ENCODE peak calls at places on chromosomes 16 and 17, in ten cellular contexts. S is activated gamma-delta T cell treated with anti-CD3 and anti-CD28 coated beads, Interleukin-2, amount 50 U/mL, for 16 hours; F is adipocyte; L is stimulated activated CD8-positive, alpha-beta memory T cell treated with anti-CD3 and anti-CD28 coated beads, Interleukin-7, amount 100 ng/mL, for 1 hour; Q is fibroblast of lung; J is HEK293T; C is NCI-H1436; O is lower leg skin; G is activated CD8-positive, alpha-beta memory T cell treated with anti-CD3 and anti-CD28 coated beads, Interleukin-2, amount 10 ng/mL, durations not matched to agents 7 days and 5 days; H is cerebellum. K is an unnamed sample.
A peak's percentile ranks its signal among the peaks of the same experiment; 100 is the strongest.

GRCh38 chr17:1169471-1169908 is 10.3 kb downstream of the ABR start:
- DNase-seq in J (no peak), L (no peak), F (no peak), G (no peak), C (no peak), O (no peak), S (no peak), H (peak; percentile 50), Q (no peak), K (no peak)

GRCh38 chr16:67174706-67175231 is 4.4 kb downstream of the NOL3 start:
- DNase-seq in S (no peak), J (no peak), G (no peak), C (no peak), O (no peak), H (peak; percentile 33), F (no peak), L (no peak), Q (no peak), K (no peak)

GRCh38 chr17:31490991-31491793 is 99.7 kb downstream of the RAB11FIP4 start:
- DNase-seq in Q (no peak), G (no peak), C (no peak), F (no peak), O (no peak), S (no peak), L (no peak), H (no peak), J (no peak), K (no peak)

GRCh38 chr17:12064395-12064794 is 43.7 kb downstream of the MAP2K4 start:
- DNase-seq in Q (no peak), F (no peak), L (no peak), J (no peak), C (no peak), S (no peak), O (no peak), H (no peak), G (no peak), K (no peak)

GRCh38 chr16:21104124-21104860 is 46.4 kb downstream of the DNAH3 start:
- DNase-seq in F (peak; percentile 45), C (no peak), G (no peak), H (no peak), S (no peak), J (no peak), L (no peak), Q (peak; percentile 90), O (peak; percentile 21), K (no peak)

GRCh38 chr16:72099377-72099818 is 5.8 kb downstream of the DHX38 start:
- DNase-seq in S (peak; percentile 14), H (peak; percentile 26), J (peak; percentile 70), L (no peak), O (no peak), G (peak; percentile 67), Q (peak; percentile 28), C (peak; percentile 10), F (peak; percentile 63), K (peak; percentile 13)

GRCh38 chr17:39110435-39111136 is 40.9 kb downstream of the PLXDC1 start:
- DNase-seq in Q (no peak), C (no peak), H (no peak), G (no peak), O (no peak), F (no peak), L (no peak), J (no peak), S (no peak), K (no peak)

GRCh38 chr16:67298277-67298676 is 18.9 kb downstream of the PLEKHG4 start:
- DNase-seq in S (no peak), C (no peak), F (no peak), Q (no peak), J (no peak), L (no peak), O (no peak), H (no peak), G (no peak), K (no peak)

GRCh38 chr17:72774251-72774650 is 318.2 kb downstream of the SLC39A11 start:
- DNase-seq in O (no peak), G (no peak), C (no peak), F (no peak), J (no peak), Q (no peak), L (no peak), S (no peak), H (no peak), K (no peak)

GRCh38 chr17:57730026-57730701 is 14.9 kb downstream of the CCDC182 start:
- DNase-seq in H (no peak), Q (no peak), C (no peak), O (peak; percentile 48), L (no peak), S (no peak), G (no peak), F (no peak), J (no peak), K (no peak)

GRCh38 chr16:69851491-69852240 is 89.5 kb downstream of the WWP2 start:
- DNase-seq in Q (peak; percentile 73), S (no peak), J (no peak), F (no peak), L (no peak), G (no peak), C (no peak), H (no peak), O (no peak), K (no peak)

GRCh38 chr16:29915590-29916247 is 10.3 kb downstream of the KCTD13 start:
- DNase-seq in H (no peak), O (no peak), G (no peak), Q (peak; percentile 77), J (no peak), C (no peak), S (no peak), L (no peak), F (no peak), K (no peak)

GRCh38 chr17:17698869-17699351 is 17.7 kb downstream of the RAI1 start:
- DNase-seq in F (peak; percentile 62), C (no peak), O (no peak), G (no peak), H (no peak), L (no peak), J (no peak), Q (peak; percentile 66), S (no peak), K (no peak)

GRCh38 chr17:42544874-42545283 is 7.8 kb upstream of the HSD17B1 start:
- DNase-seq in F (no peak), G (no peak), H (no peak), S (no peak), J (no peak), O (no peak), C (no peak), Q (no peak), L (no peak), K (no peak)